ENCODE peak calls at places on chromosome 16, in five cellular contexts. H is Kasumi-1; E is M059J; N is RWPE1; A is naive thymus-derived CD8-positive, alpha-beta T cell. B is an unnamed sample.

GRCh38 chr16:56344518-56345405 is 80.6 kb downstream of the AMFR start:
- DNase-seq in H (no peak), E (no peak), N (peak; percentile 65), A (no peak), B (no peak)

GRCh38 chr16:78530283-78530682 is 430.8 kb downstream of the WWOX start:
- DNase-seq in H (no peak), E (no peak), N (no peak), A (no peak), B (no peak)

GRCh38 chr16:55151901-55152300 is 172.1 kb upstream of the IRX6 start:
- DNase-seq in H (no peak), E (no peak), N (no peak), A (no peak), B (no peak)

GRCh38 chr16:78748471-78748929 is 649.0 kb downstream of the WWOX start:
- DNase-seq in H (no peak), E (no peak), N (peak; percentile 37), A (no peak), B (no peak)

GRCh38 chr16:31427441-31428276 is 501 bp downstream of the COX6A2 start:
- DNase-seq in H (no peak), E (peak; percentile 22), N (peak; percentile 88), A (peak; percentile 78), B (peak; percentile 18)

GRCh38 chr16:74521691-74522090 is 85.2 kb downstream of the GLG1 start:
- DNase-seq in H (no peak), E (peak; percentile 79), N (no peak), A (no peak), B (peak; percentile 83)

GRCh38 chr16:56764835-56765234 is 34.9 kb downstream of the NUP93 start:
- DNase-seq in H (no peak), E (no peak), N (no peak), A (no peak), B (no peak)

GRCh38 chr16:72202014-72202413 is 30.1 kb upstream of the PMFBP1 start:
- DNase-seq in H (no peak), E (peak; percentile 65), N (peak; percentile 72), A (no peak), B (peak; percentile 58)

GRCh38 chr16:23428351-23428750 is 24.6 kb downstream of the COG7 start:
- DNase-seq in H (no peak), E (no peak), N (no peak), A (no peak), B (no peak)

GRCh38 chr16:17520567-17520966 is 49.8 kb upstream of the XYLT1 start:
- DNase-seq in H (no peak), E (peak; percentile 78), N (no peak), A (no peak), B (no peak)

GRCh38 chr16:89420204-89420603 is 70.2 kb downstream of the ANKRD11 start:
- DNase-seq in H (no peak), E (no peak), N (no peak), A (no peak), B (no peak)

GRCh38 chr16:89026121-89026612 is 49.2 kb upstream of the CBFA2T3 start:
- DNase-seq in H (no peak), E (peak; percentile 31), N (no peak), A (no peak), B (peak; percentile 18)

B was measured in RPMI7951.